ENCODE peak calls at places on chromosome 20, in four cellular contexts. E, H, K and R are unnamed samples.

GRCh38 chr20:17761612-17762011 is 61.8 kb downstream of the BANF2 start:
- DNase-seq in H (no peak), K (peak), E (no peak), R (no peak)

GRCh38 chr20:50213531-50214106 is 23.0 kb downstream of the CEBPB start:
- DNase-seq in E (no peak), K (peak), H (no peak), R (no peak)

GRCh38 chr20:12406978-12407377 is 489.3 kb downstream of the BTBD3 start:
- DNase-seq in K (no peak), E (no peak), H (no peak), R (no peak)

GRCh38 chr20:24990810-24991252 is 1.7 kb downstream of the APMAP start:
- DNase-seq in K (peak), E (no peak), H (no peak), R (peak)

GRCh38 chr20:50130346-50130703 is 17.4 kb upstream of the UBE2V1 start:
- DNase-seq in K (no peak), E (no peak), H (no peak), R (no peak)

GRCh38 chr20:58699246-58700107 is 6.9 kb downstream of the NPEPL1 start:
- DNase-seq in H (no peak), K (no peak), E (no peak), R (peak)

GRCh38 chr20:34557936-34558319 is 590 bp upstream of the MAP1LC3A start:
- DNase-seq in H (peak), E (no peak), K (peak), R (no peak)

GRCh38 chr20:35710039-35710438 is 10.8 kb downstream of the ROMO1 start:
- DNase-seq in K (no peak), E (no peak), H (no peak), R (no peak)

GRCh38 chr20:36919715-36920333 is 31.7 kb downstream of the SAMHD1 start:
- DNase-seq in K (no peak), E (no peak), H (peak), R (no peak)

GRCh38 chr20:63860325-63861051 is 810 bp upstream of the ABHD16B start:
- DNase-seq in K (peak), H (no peak), E (no peak), R (no peak)

GRCh38 chr20:19583532-19584175 is 174.4 kb upstream of the RIN2 start:
- DNase-seq in K (peak), H (peak), E (peak), R (peak)

GRCh38 chr20:32207211-32207625 is 325 bp downstream of the PLAGL2 start:
- DNase-seq in E (no peak), H (no peak), K (peak), R (no peak)

GRCh38 chr20:23111307-23111943 is 25.3 kb upstream of the CD93 start:
- DNase-seq in H (peak), K (no peak), E (no peak), R (no peak)

GRCh38 chr20:4008877-4009276 is 6.5 kb downstream of the RNF24 start:
- DNase-seq in K (no peak), E (no peak), H (no peak), R (no peak)

GRCh38 chr20:33821270-33821836 is 10.2 kb downstream of the CHMP4B start:
- DNase-seq in E (no peak), H (no peak), K (no peak), R (no peak)

GRCh38 chr20:34773726-34774125 is 51.7 kb downstream of the NCOA6 start:
- DNase-seq in E (no peak), H (no peak), K (no peak), R (no peak)

GRCh38 chr20:40551125-40551530 is 137.9 kb downstream of the MAFB start:
- DNase-seq in E (no peak), H (no peak), K (no peak), R (no peak)

GRCh38 chr20:5642155-5642981 is 107.8 kb upstream of the SHLD1 start:
- DNase-seq in H (no peak), K (no peak), E (no peak), R (no peak)